ENCODE peak calls at places on chromosomes 6 and 20, in eight cellular contexts. U, A, C, G, Q, N, Y and L are unnamed samples.

GRCh38 chr6:75418233-75418632 is 75.4 kb downstream of the FILIP1 start:
- DNase-seq in U (no peak), A (no peak), C (no peak), G (no peak), Q (no peak), N (no peak), Y (no peak), L (peak)

GRCh38 chr6:154749341-154749740 is 16.1 kb downstream of the SCAF8 start:
- DNase-seq in U (no peak), A (no peak), C (no peak), G (no peak), Q (no peak), N (no peak), Y (no peak), L (no peak)

GRCh38 chr6:34412054-34412453 is 13.8 kb downstream of the RPS10 start:
- DNase-seq in U (no peak), A (no peak), C (no peak), G (no peak), Q (no peak), N (no peak), Y (no peak), L (no peak)

GRCh38 chr6:151160869-151161268 is 78.9 kb upstream of the AKAP12 start:
- DNase-seq in U (no peak), A (peak), C (no peak), G (no peak), Q (no peak), N (no peak), Y (no peak), L (peak)

GRCh38 chr6:107823047-107823557 is 1.0 kb downstream of the SCML4 start:
- DNase-seq in U (no peak), A (no peak), C (no peak), G (no peak), Q (no peak), N (no peak), Y (no peak), L (no peak)

GRCh38 chr6:141212296-141212695 is 920.4 kb upstream of the GJE1 start:
- DNase-seq in U (no peak), A (no peak), C (no peak), G (no peak), Q (no peak), N (no peak), Y (no peak), L (no peak)

GRCh38 chr6:145963216-145964068 is 716 bp downstream of the SHPRH start:
- DNase-seq in U (peak), A (no peak), C (no peak), G (peak), Q (peak), N (peak), Y (peak), L (peak)

GRCh38 chr6:166760288-166760687 is 133.2 kb upstream of the RPS6KA2 start:
- DNase-seq in U (no peak), A (no peak), C (no peak), G (no peak), Q (no peak), N (no peak), Y (no peak), L (no peak)

GRCh38 chr20:57374931-57375651 is 16.1 kb upstream of the RBM38 start:
- DNase-seq in U (no peak), A (no peak), C (no peak), G (no peak), Q (no peak), N (no peak), Y (no peak), L (no peak)

DNA sequence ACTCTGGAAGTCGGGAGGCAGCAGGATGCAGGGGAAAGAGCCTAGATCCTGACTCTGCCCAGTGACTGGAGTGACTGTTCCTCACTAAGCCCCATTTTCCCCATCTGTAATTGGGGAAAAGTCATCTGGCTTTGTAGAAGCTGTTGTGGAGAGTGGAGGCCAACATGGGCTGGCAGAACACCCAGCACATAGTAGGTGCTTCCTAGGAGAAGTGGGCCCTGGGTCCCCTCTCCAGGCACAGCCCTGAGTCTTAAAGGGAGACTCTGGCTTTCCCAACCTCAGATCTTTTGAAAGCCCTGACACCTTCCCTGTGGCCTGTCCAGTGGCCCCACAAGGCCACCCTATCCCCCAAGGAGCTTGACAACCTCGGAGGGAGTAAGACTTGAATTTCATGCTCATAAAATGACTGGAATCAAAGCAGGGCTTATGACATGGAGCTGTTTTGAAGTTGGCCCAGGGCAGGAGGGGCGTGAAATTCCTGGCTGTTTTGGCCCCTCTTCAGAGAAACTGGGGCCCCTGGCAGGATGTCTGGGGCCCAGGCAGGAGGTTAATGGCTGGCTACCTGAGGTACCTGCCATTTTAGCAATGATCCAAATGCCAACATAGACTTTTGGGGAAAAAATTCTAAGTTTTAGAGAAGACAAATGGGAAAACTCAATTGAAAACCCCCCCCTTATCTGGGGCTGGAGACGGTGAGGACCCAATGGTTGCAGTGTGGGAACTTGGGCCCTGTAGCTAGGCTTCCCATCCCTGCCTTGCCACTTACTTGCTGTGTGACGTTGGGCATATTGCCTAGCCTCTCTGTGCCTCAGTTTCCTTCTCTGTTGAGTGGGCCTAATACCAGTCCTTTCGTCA is 51.6 kb downstream of the UBE2V1 start:
- DNase-seq in U (no peak), A (no peak), C (no peak), G (no peak), Q (no peak), N (no peak), Y (no peak), L (no peak)
- TF ChIP-seq USF2 in U (no peak), A (no peak), C (no peak), G (no peak), Q (no peak), N (no peak), Y (no peak), L (no peak)

GRCh38 chr20:33791021-33791420 is 20.1 kb upstream of the CHMP4B start:
- DNase-seq in U (no peak), A (no peak), C (no peak), G (no peak), Q (no peak), N (no peak), Y (no peak), L (no peak)

GRCh38 chr20:33789109-33789857 is 21.9 kb upstream of the CHMP4B start:
- DNase-seq in U (peak), A (peak), C (no peak), G (no peak), Q (no peak), N (peak), Y (no peak), L (peak)

GRCh38 chr20:33788351-33789049 is 22.6 kb upstream of the CHMP4B start:
- DNase-seq in U (no peak), A (no peak), C (no peak), G (no peak), Q (no peak), N (no peak), Y (no peak), L (no peak)

GRCh38 chr20:33790571-33790970 is 20.6 kb upstream of the CHMP4B start:
- DNase-seq in U (no peak), A (no peak), C (no peak), G (no peak), Q (no peak), N (no peak), Y (no peak), L (no peak)

GRCh38 chr20:33789858-33790182 is 21.3 kb upstream of the CHMP4B start:
- DNase-seq in U (no peak), A (no peak), C (no peak), G (no peak), Q (no peak), N (no peak), Y (no peak), L (no peak)
- TF ChIP-seq USF2 in U (no peak), A (no peak), C (no peak), G (no peak), Q (no peak), N (no peak), Y (no peak), L (no peak)

GRCh38 chr6:131717815-131718214 is 7.0 kb upstream of the CTAGE9 start:
- DNase-seq in U (no peak), A (peak), C (no peak), G (no peak), Q (no peak), N (no peak), Y (no peak), L (no peak)
- TF ChIP-seq USF2 in U (no peak), A (no peak), C (no peak), G (no peak), Q (no peak), N (no peak), Y (no peak), L (no peak)

DNA sequence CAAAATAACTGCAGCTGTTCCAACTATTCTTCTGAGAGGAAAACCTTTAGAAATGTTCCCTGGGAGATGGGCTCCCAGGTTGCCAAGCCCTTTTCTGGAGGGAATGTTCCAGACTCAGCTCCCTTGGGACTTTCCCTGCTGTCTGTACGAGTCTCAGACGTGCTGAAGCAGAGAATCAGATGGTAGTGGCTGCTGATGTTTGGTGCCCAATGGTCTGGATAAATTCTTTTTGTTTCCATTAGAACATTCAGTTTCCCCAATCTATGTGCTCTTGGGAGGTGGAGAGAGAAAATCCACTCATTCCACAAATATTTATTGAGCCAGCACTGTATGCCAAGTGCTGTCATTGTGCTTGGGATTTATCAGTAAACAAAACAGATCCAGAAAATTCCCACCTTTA is 40.0 kb downstream of the SNHG17 start:
- DNase-seq in U (no peak), A (no peak), C (no peak), G (no peak), Q (no peak), N (no peak), Y (no peak), L (no peak)
- TF ChIP-seq USF2 in U (no peak), A (no peak), C (no peak), G (no peak), Q (no peak), N (no peak), Y (no peak), L (no peak)

DNA sequence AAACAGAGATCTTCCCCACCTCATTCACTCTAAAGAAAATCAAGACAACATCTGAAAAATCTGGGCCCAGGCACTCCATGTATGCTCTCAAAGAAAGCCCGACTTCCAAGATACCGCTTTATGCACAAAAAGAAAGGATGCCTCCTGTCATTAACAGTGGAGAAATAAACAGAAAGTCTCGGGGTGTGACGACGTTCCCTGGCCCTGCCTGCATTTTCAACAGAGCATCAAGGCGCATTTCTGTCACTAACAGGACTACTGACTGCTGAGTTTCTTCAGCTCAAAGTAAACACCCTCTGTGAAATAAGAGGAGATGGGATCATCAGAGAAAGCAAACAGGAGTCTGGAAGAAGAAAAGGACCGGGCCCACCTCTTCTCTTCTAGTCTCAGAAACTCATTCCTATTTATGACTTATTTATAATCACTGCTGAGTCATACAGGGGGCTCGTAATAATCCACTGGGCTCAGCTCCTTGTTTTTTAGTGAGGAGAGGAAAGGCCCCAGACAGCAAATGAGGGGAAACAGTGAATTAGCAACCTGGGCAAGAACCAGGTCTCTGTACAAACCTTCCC is 99.7 kb downstream of the ZMYND8 start:
- DNase-seq in U (peak), A (no peak), C (no peak), G (no peak), Q (no peak), N (no peak), Y (no peak), L (no peak)
- TF ChIP-seq USF2 in U (no peak), A (no peak), C (no peak), G (no peak), Q (no peak), N (no peak), Y (no peak), L (no peak)